ENCODE peak calls at places on chromosomes 6 and 20, in four cellular contexts. I, U, S and A are unnamed samples.

GRCh38 chr6:12637960-12638641 is 78.5 kb upstream of the PHACTR1 start:
- DNase-seq in I (peak), U (peak), S (peak), A (no peak)

GRCh38 chr20:39298116-39298515 is 336.0 kb downstream of the DHX35 start:
- DNase-seq in I (no peak), U (no peak), S (no peak), A (no peak)

GRCh38 chr6:51049983-51050877 is 231.6 kb downstream of the TFAP2B start:
- DNase-seq in I (no peak), U (no peak), S (no peak), A (no peak)

GRCh38 chr6:169188051-169188863 is 65.4 kb downstream of the THBS2 start:
- DNase-seq in I (no peak), U (no peak), S (no peak), A (no peak)

GRCh38 chr20:25220021-25220730 is 24.7 kb downstream of the ENTPD6 start:
- DNase-seq in I (no peak), U (no peak), S (no peak), A (no peak)

GRCh38 chr6:89412071-89413005 is at the start of gene RRAGD:
- DNase-seq in I (peak), U (peak), S (peak), A (peak)

GRCh38 chr20:50304501-50304856 is 113.8 kb downstream of the CEBPB start:
- DNase-seq in I (peak), U (no peak), S (peak), A (no peak)

GRCh38 chr20:57087705-57088104 is 178.7 kb downstream of the BMP7 start:
- DNase-seq in I (no peak), U (no peak), S (no peak), A (no peak)

GRCh38 chr6:128244751-128245405 is 275.5 kb downstream of the PTPRK start:
- DNase-seq in I (no peak), U (no peak), S (no peak), A (no peak)

GRCh38 chr6:166304106-166304505 is 4.1 kb downstream of the PRR18 start:
- DNase-seq in I (no peak), U (no peak), S (no peak), A (no peak)

GRCh38 chr6:157455731-157456523 is 74.9 kb downstream of the ZDHHC14 start:
- DNase-seq in I (no peak), U (no peak), S (no peak), A (no peak)

GRCh38 chr20:16349518-16350295 is 223.5 kb downstream of the KIF16B start:
- DNase-seq in I (no peak), U (no peak), S (no peak), A (no peak)

GRCh38 chr6:73656501-73657145 is 2.8 kb upstream of the SLC17A5 start:
- DNase-seq in I (no peak), U (no peak), S (no peak), A (no peak)

GRCh38 chr20:18543932-18544331 is 23.3 kb upstream of the SMIM26 start:
- DNase-seq in I (peak), U (no peak), S (no peak), A (no peak)

GRCh38 chr20:8670207-8670899 is 398.5 kb upstream of the PLCB4 start:
- DNase-seq in I (no peak), U (no peak), S (no peak), A (no peak)

GRCh38 chr20:25372584-25373336 is 17.9 kb downstream of the ABHD12 start:
- DNase-seq in I (no peak), U (no peak), S (no peak), A (no peak)

GRCh38 chr20:12086359-12086758 is 168.7 kb downstream of the BTBD3 start:
- DNase-seq in I (no peak), U (no peak), S (no peak), A (no peak)

GRCh38 chr20:53917145-53918009 is 153.0 kb downstream of the BCAS1 start:
- DNase-seq in I (peak), U (no peak), S (no peak), A (no peak)

GRCh38 chr6:26103770-26104456 is 16.7 kb downstream of the HFE start:
- DNase-seq in I (peak), U (peak), S (peak), A (peak)
- TF ChIP-seq CTCF in I (peak), U (peak), S (peak), A (peak)

DNA sequence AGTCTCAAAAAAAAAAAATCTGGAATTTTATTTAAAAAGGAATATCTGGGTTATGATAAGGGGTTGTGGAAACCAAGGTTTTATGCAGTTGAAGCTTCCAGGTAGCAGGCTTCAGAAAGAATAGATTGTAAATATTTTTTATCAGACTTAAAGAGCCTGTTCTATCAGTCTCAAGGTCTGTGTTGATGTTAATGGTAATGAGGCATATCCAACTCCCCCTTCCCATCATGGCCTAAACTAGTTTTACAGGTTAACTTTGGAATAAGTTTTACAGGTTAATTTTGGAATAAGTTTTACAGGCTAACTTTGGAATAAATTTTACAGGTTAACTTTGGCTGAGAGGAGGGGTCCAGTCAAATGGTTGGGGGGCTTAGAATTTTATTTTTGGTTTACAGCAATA is 92.4 kb downstream of the CD24 start:
- DNase-seq in I (no peak), U (no peak), S (no peak), A (no peak)
- TF ChIP-seq CTCF in I (no peak), U (no peak), S (no peak), A (no peak)

DNA sequence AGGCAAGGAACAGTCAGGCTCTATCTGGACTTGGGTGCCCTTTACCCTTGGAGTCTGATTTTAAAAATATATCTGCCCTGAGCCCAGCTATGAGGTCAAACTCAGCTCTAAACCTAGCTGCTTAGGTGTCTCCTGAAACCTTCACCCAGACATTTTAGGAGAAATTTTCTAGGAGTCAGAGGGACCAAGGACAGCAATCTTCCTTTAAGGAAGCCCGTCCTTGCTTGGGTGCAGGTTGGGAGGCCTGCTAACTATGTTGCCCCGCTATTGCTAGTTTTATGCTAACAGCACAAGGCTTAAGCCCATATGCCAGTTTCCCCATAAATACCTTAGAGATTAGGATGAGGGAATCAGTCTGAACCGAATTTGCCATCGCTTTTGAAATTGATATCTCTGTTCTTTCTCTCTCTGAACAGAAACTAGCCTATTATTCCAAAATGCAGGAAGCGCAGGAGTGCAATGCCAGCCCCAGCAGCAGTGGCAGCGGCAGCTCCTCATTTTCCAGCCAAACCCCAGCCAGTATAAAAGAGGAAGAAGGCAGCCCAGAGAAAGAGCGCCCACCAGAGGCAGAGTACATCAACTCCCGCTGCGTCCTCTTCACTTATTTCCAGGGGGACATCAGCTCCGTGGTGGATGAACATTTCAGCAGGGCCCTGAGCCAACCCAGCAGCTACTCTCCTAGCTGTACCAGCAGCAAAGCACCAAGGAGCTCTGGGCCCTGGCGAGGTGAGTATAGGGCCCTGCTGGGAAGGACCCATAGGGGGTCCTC is 2.6 kb downstream of the VGLL2 start:
- DNase-seq in I (no peak), U (no peak), S (no peak), A (no peak)
- TF ChIP-seq CTCF in I (no peak), U (peak), S (no peak), A (no peak)

GRCh38 chr6:135073757-135074393 is 19.3 kb upstream of the HBS1L start:
- DNase-seq in I (no peak), U (no peak), S (no peak), A (no peak)

GRCh38 chr6:135072753-135073152 is 18.1 kb upstream of the HBS1L start:
- DNase-seq in I (no peak), U (no peak), S (no peak), A (no peak)

GRCh38 chr6:135073217-135073616 is 18.6 kb upstream of the HBS1L start:
- DNase-seq in I (no peak), U (no peak), S (no peak), A (no peak)

GRCh38 chr6:135075018-135075417 is 20.4 kb upstream of the HBS1L start:
- DNase-seq in I (no peak), U (no peak), S (no peak), A (no peak)
- TF ChIP-seq CTCF in I (no peak), U (peak), S (no peak), A (no peak)

DNA sequence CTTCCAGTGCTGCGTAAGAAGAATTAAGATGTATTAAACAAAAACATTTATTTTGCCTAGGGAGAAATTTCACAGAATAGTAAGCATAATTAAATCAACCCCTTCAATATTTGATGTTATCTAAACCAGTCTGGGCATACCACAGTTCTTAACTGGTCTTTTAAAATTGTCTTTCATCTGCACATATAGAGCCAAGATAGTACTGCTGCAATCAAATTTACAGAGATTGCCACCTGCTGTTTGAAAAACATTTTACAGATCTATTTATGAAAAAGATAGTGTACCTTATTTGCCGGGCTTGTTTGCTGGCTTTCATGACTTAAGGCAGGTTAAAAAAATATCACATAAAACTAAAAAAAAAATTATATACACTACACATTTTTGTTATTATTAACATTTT is 323.2 kb downstream of the ADGRB3 start:
- DNase-seq in I (no peak), U (no peak), S (no peak), A (no peak)
- TF ChIP-seq CTCF in I (peak), U (no peak), S (peak), A (no peak)

GRCh38 chr6:155248021-155249001 is 15.5 kb upstream of the CLDN20 start:
- DNase-seq in I (no peak), U (no peak), S (peak), A (no peak)
- TF ChIP-seq CTCF in I (peak), U (peak), S (peak), A (no peak)

GRCh38 chr20:7113577-7114466 is 346.3 kb downstream of the BMP2 start:
- DNase-seq in I (peak), U (no peak), S (no peak), A (no peak)
- TF ChIP-seq CTCF in I (peak), U (peak), S (peak), A (no peak)

DNA sequence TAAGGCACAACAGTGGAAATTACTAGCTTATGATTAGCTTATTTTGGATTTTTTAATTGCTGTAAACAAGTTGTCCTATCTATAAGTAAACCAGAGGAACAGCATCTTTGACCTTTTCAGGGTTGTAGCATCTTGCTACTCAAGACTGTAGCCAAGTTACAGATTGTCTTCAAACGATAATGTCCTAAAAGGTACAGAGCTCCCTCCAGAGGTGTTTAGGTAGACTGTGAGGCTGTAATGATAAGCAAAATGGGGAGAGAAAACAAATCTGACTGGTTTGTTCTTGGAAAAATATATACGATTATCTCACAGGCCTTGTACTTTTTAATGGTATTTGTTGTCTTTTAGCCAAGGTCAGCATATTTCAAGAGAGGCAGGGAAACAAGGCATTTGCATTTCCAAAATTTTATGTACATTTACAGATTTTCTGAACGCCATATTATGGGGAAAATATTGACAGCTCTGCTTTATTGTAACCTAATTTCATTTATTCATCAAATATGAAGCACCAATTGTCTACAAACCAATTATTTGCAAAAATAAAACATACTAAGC is 273.4 kb downstream of the MEI4 start:
- DNase-seq in I (no peak), U (no peak), S (no peak), A (no peak)
- TF ChIP-seq CTCF in I (no peak), U (peak), S (no peak), A (no peak)

GRCh38 chr20:33664762-33665144 is 2.0 kb upstream of the ACTL10 start:
- DNase-seq in I (no peak), U (no peak), S (no peak), A (no peak)

GRCh38 chr20:33668087-33668790 is 1.5 kb downstream of the ACTL10 start:
- DNase-seq in I (peak), U (peak), S (no peak), A (no peak)

GRCh38 chr20:33667245-33668086 is 723 bp downstream of the ACTL10 start:
- DNase-seq in I (peak), U (no peak), S (peak), A (peak)

GRCh38 chr20:33668791-33669155 is 2.0 kb downstream of the ACTL10 start:
- DNase-seq in I (no peak), U (no peak), S (no peak), A (no peak)

GRCh38 chr20:33666293-33667244 is at the start of gene ACTL10:
- DNase-seq in I (peak), U (peak), S (peak), A (peak)
- TF ChIP-seq CTCF in I (peak), U (peak), S (peak), A (no peak)

GRCh38 chr20:58868795-58869194 is 16.3 kb downstream of the GNAS start:
- DNase-seq in I (no peak), U (no peak), S (no peak), A (no peak)
- TF ChIP-seq CTCF in I (peak), U (peak), S (peak), A (no peak)